ENCODE peak calls at places on chromosomes 4 and X, in seven cellular contexts. O, A, L, W, F, I and D are unnamed samples.

GRCh38 chr4:137993232-137993631 is 248.9 kb downstream of the SLC7A11 start:
- DNase-seq in O (no peak), A (no peak), L (no peak), W (no peak), F (no peak), I (no peak), D (no peak)

GRCh38 chr4:126202226-126202625 is 887.5 kb downstream of the FAT4 start:
- DNase-seq in O (no peak), A (no peak), L (no peak), W (no peak), F (no peak), I (no peak), D (no peak)

GRCh38 chr4:76282941-76283689 is 23.4 kb upstream of the STBD1 start:
- DNase-seq in O (no peak), A (no peak), L (no peak), W (no peak), F (no peak), I (no peak), D (no peak)

GRCh38 chr4:961651-962230 is 11.6 kb downstream of the DGKQ start:
- DNase-seq in O (no peak), A (peak; percentile 64), L (no peak), W (no peak), F (no peak), I (no peak), D (no peak)

GRCh38 chr4:26321326-26322276 is 787 bp downstream of the RBPJ start:
- DNase-seq in O (no peak), A (peak; percentile 30), L (no peak), W (peak; percentile 39), F (peak; percentile 35), I (no peak), D (no peak)

GRCh38 chr4:119286377-119287002 is 35.4 kb downstream of the FABP2 start:
- DNase-seq in O (peak; percentile 27), A (no peak), L (no peak), W (peak; percentile 21), F (peak; percentile 47), I (no peak), D (no peak)

GRCh38 chr4:52110171-52110570 is 59.1 kb downstream of the SPATA18 start:
- DNase-seq in O (no peak), A (no peak), L (no peak), W (no peak), F (no peak), I (no peak), D (no peak)

GRCh38 chr4:35760706-35761278 is 483.5 kb downstream of the ARAP2 start:
- DNase-seq in O (no peak), A (no peak), L (no peak), W (no peak), F (no peak), I (no peak), D (no peak)

GRCh38 chr4:178611062-178611461 is 1168.8 kb upstream of the AGA start:
- DNase-seq in O (no peak), A (no peak), L (no peak), W (no peak), F (no peak), I (no peak), D (no peak)

GRCh38 chrX:78673256-78673655 is 14.1 kb upstream of the RTL3 start:
- DNase-seq in O (no peak), A (no peak), L (no peak), W (no peak), F (no peak), I (no peak), D (no peak)

GRCh38 chrX:52262195-52262546 is 77.5 kb downstream of the MAGED4 start:
- DNase-seq in O (no peak), A (no peak), L (no peak), W (peak; percentile 2), F (peak; percentile 1), I (no peak), D (no peak)

GRCh38 chrX:68681443-68681941 is 34.0 kb downstream of the STARD8 start:
- DNase-seq in O (peak; percentile 85), A (no peak), L (no peak), W (no peak), F (no peak), I (no peak), D (no peak)

GRCh38 chrX:133607419-133608348 is 192.4 kb upstream of the GPC4 start:
- DNase-seq in O (no peak), A (no peak), L (no peak), W (no peak), F (no peak), I (no peak), D (no peak)

GRCh38 chr4:161320377-161320776 is 843.4 kb downstream of the FSTL5 start:
- DNase-seq in O (no peak), A (peak; percentile 17), L (no peak), W (no peak), F (peak; percentile 57), I (no peak), D (no peak)

GRCh38 chr4:185782523-185782922 is 29.5 kb downstream of the SORBS2 start:
- DNase-seq in O (peak; percentile 13), A (no peak), L (no peak), W (no peak), F (no peak), I (no peak), D (no peak)

GRCh38 chrX:39011454-39012204 is 210.4 kb downstream of the MID1IP1 start:
- DNase-seq in O (no peak), A (no peak), L (no peak), W (no peak), F (no peak), I (no peak), D (no peak)

GRCh38 chr4:177393236-177393635 is 49.0 kb downstream of the AGA start:
- DNase-seq in O (no peak), A (no peak), L (no peak), W (peak; percentile 10), F (no peak), I (peak; percentile 22), D (no peak)

GRCh38 chr4:141660880-141661279 is 24.5 kb downstream of the IL15 start:
- DNase-seq in O (no peak), A (no peak), L (no peak), W (no peak), F (no peak), I (no peak), D (no peak)

GRCh38 chr4:182492456-182492855 is 249.3 kb downstream of the TENM3 start:
- DNase-seq in O (peak; percentile 3), A (no peak), L (no peak), W (no peak), F (no peak), I (no peak), D (no peak)

GRCh38 chr4:26594778-26595177 is 10.9 kb downstream of the TBC1D19 start:
- DNase-seq in O (no peak), A (no peak), L (no peak), W (no peak), F (no peak), I (no peak), D (no peak)

GRCh38 chr4:6301732-6302442 is 32.2 kb downstream of the WFS1 start:
- DNase-seq in O (no peak), A (no peak), L (no peak), W (no peak), F (no peak), I (no peak), D (no peak)

GRCh38 chrX:111854778-111855490 is 21.0 kb upstream of the TRPC5OS start:
- DNase-seq in O (peak; percentile 5), A (no peak), L (no peak), W (no peak), F (no peak), I (no peak), D (no peak)

GRCh38 chr4:111937368-111937767 is 207.9 kb upstream of the FAM241A start:
- DNase-seq in O (no peak), A (peak; percentile 58), L (no peak), W (no peak), F (peak; percentile 54), I (no peak), D (no peak)

GRCh38 chr4:8101796-8102355 is 56.7 kb downstream of the ABLIM2 start:
- DNase-seq in O (no peak), A (no peak), L (no peak), W (no peak), F (no peak), I (no peak), D (no peak)

GRCh38 chr4:80412322-80412721 is 76.8 kb downstream of the CFAP299 start:
- DNase-seq in O (no peak), A (no peak), L (no peak), W (no peak), F (no peak), I (no peak), D (no peak)

GRCh38 chr4:105274090-105274489 is 127.4 kb downstream of the TET2 start:
- DNase-seq in O (no peak), A (no peak), L (no peak), W (no peak), F (no peak), I (no peak), D (no peak)

GRCh38 chrX:87402256-87402655 is 115.3 kb upstream of the KLHL4 start:
- DNase-seq in O (no peak), A (no peak), L (no peak), W (no peak), F (no peak), I (no peak), D (no peak)

GRCh38 chr4:152235718-152236117 is 300.2 kb downstream of the FBXW7 start:
- DNase-seq in O (no peak), A (no peak), L (no peak), W (no peak), F (no peak), I (no peak), D (no peak)

GRCh38 chr4:15996773-15997172 is 33.8 kb upstream of the FGFBP2 start:
- DNase-seq in O (no peak), A (no peak), L (no peak), W (no peak), F (no peak), I (no peak), D (no peak)

GRCh38 chrX:43940811-43941210 is 32.4 kb downstream of the NDP start:
- DNase-seq in O (no peak), A (no peak), L (no peak), W (no peak), F (no peak), I (no peak), D (no peak)

GRCh38 chr4:78765607-78766006 is 10.5 kb upstream of the BMP2K start:
- DNase-seq in O (no peak), A (no peak), L (no peak), W (no peak), F (no peak), I (no peak), D (no peak)

GRCh38 chr4:121380448-121381147 is at the start of gene QRFPR:
- DNase-seq in O (peak; percentile 5), A (no peak), L (no peak), W (peak; percentile 9), F (peak; percentile 30), I (no peak), D (no peak)

GRCh38 chrX:39907964-39908616 is 189.7 kb downstream of the BCOR start:
- DNase-seq in O (peak; percentile 96), A (no peak), L (no peak), W (peak; percentile 29), F (peak; percentile 36), I (no peak), D (no peak)

GRCh38 chr4:26197018-26197779 is 123.6 kb upstream of the RBPJ start:
- DNase-seq in O (peak; percentile 92), A (no peak), L (no peak), W (peak; percentile 67), F (no peak), I (peak; percentile 22), D (no peak)

GRCh38 chr4:168152837-168153500 is 60.6 kb downstream of the ANXA10 start:
- DNase-seq in O (no peak), A (no peak), L (no peak), W (no peak), F (no peak), I (no peak), D (no peak)

GRCh38 chrX:53312946-53313745 is 31.8 kb upstream of the IQSEC2 start:
- DNase-seq in O (peak; percentile 23), A (peak; percentile 33), L (no peak), W (peak; percentile 61), F (peak; percentile 57), I (peak; percentile 20), D (no peak)

GRCh38 chrX:110403839-110404238 is 45.2 kb downstream of the RTL9 start:
- DNase-seq in O (no peak), A (no peak), L (no peak), W (no peak), F (no peak), I (no peak), D (no peak)